ENCODE peak calls at places on chromosomes 2 and 18, in seven cellular contexts. One of them, this sample, is unnamed.

GRCh38 chr18:27871731-27872130 is 305.2 kb downstream of the CDH2 start:
- DNase-seq in upper lobe of left lung: no peak
- DNase-seq in uterus: no peak
- DNase-seq in ovary: no peak
- DNase-seq in K562: no peak
- DNase-seq in IMR-90: no peak
- DNase-seq in stomach: no peak
- DNase-seq in this sample: no peak

GRCh38 chr2:69104281-69104680 is 91.3 kb downstream of the ANTXR1 start:
- DNase-seq in IMR-90: no peak
- DNase-seq in stomach: no peak
- DNase-seq in ovary: peak; percentile 54
- DNase-seq in uterus: peak; percentile 55
- DNase-seq in K562: no peak
- DNase-seq in upper lobe of left lung: no peak
- DNase-seq in this sample: no peak

GRCh38 chr18:73340135-73340934 is 472.5 kb upstream of the NETO1 start:
- DNase-seq in IMR-90: peak; percentile 48
- DNase-seq in upper lobe of left lung: no peak
- DNase-seq in stomach: no peak
- DNase-seq in uterus: no peak
- DNase-seq in K562: no peak
- DNase-seq in ovary: no peak
- DNase-seq in this sample: no peak

GRCh38 chr2:221671515-221671914 is 99.4 kb upstream of the EPHA4 start:
- DNase-seq in IMR-90: peak; percentile 59
- DNase-seq in uterus: no peak
- DNase-seq in ovary: no peak
- DNase-seq in K562: no peak
- DNase-seq in stomach: no peak
- DNase-seq in upper lobe of left lung: no peak
- DNase-seq in this sample: no peak

GRCh38 chr2:218311908-218312756 is 19.8 kb upstream of the TMBIM1 start:
- DNase-seq in upper lobe of left lung: no peak
- DNase-seq in ovary: no peak
- DNase-seq in uterus: no peak
- DNase-seq in IMR-90: no peak
- DNase-seq in stomach: peak; percentile 79
- DNase-seq in K562: no peak
- DNase-seq in this sample: no peak

GRCh38 chr2:149075868-149076267 is 37.4 kb downstream of the LYPD6B start:
- DNase-seq in stomach: no peak
- DNase-seq in IMR-90: no peak
- DNase-seq in K562: no peak
- DNase-seq in upper lobe of left lung: no peak
- DNase-seq in uterus: no peak
- DNase-seq in ovary: no peak
- DNase-seq in this sample: no peak

GRCh38 chr18:13381907-13382682 is 163.5 kb downstream of the LDLRAD4 start:
- DNase-seq in IMR-90: peak; percentile 21
- DNase-seq in K562: no peak
- DNase-seq in stomach: peak; percentile 60
- DNase-seq in upper lobe of left lung: peak; percentile 66
- DNase-seq in uterus: peak; percentile 73
- DNase-seq in ovary: peak; percentile 18
- DNase-seq in this sample: no peak

GRCh38 chr2:240508832-240509545 is 48.8 kb downstream of the ANKMY1 start:
- DNase-seq in IMR-90: no peak
- DNase-seq in uterus: no peak
- DNase-seq in ovary: no peak
- DNase-seq in K562: no peak
- DNase-seq in stomach: no peak
- DNase-seq in upper lobe of left lung: peak; percentile 9
- DNase-seq in this sample: peak; percentile 64

GRCh38 chr2:231360401-231360800 is 35.1 kb upstream of the B3GNT7 start:
- DNase-seq in upper lobe of left lung: no peak
- DNase-seq in K562: no peak
- DNase-seq in ovary: no peak
- DNase-seq in stomach: peak; percentile 55
- DNase-seq in uterus: no peak
- DNase-seq in IMR-90: no peak
- DNase-seq in this sample: no peak

GRCh38 chr2:171924170-171924942 is 2.1 kb downstream of the HAT1 start:
- DNase-seq in IMR-90: no peak
- DNase-seq in upper lobe of left lung: no peak
- DNase-seq in stomach: no peak
- DNase-seq in K562: no peak
- DNase-seq in ovary: no peak
- DNase-seq in uterus: no peak
- DNase-seq in this sample: no peak

GRCh38 chr2:171921970-171922229 is 361 bp upstream of the HAT1 start:
- DNase-seq in K562: no peak
- DNase-seq in IMR-90: no peak
- DNase-seq in upper lobe of left lung: no peak
- DNase-seq in ovary: no peak
- DNase-seq in stomach: no peak
- DNase-seq in uterus: no peak
- DNase-seq in this sample: no peak

GRCh38 chr2:171923206-171923605 is 945 bp downstream of the HAT1 start:
- DNase-seq in IMR-90: peak; percentile 38
- DNase-seq in K562: no peak
- DNase-seq in uterus: no peak
- DNase-seq in upper lobe of left lung: no peak
- DNase-seq in ovary: no peak
- DNase-seq in stomach: peak; percentile 28
- DNase-seq in this sample: no peak

GRCh38 chr2:171919453-171919852 is 2.8 kb upstream of the HAT1 start:
- DNase-seq in upper lobe of left lung: no peak
- DNase-seq in ovary: no peak
- DNase-seq in stomach: no peak
- DNase-seq in uterus: no peak
- DNase-seq in IMR-90: no peak
- DNase-seq in K562: no peak
- DNase-seq in this sample: no peak

GRCh38 chr2:171922230-171923022 is at the start of gene HAT1:
- DNase-seq in K562: peak; percentile 98
- DNase-seq in uterus: peak; percentile 98
- DNase-seq in upper lobe of left lung: peak; percentile 97
- DNase-seq in IMR-90: peak; percentile 98
- DNase-seq in ovary: peak; percentile 97
- DNase-seq in stomach: peak; percentile 99
- DNase-seq in this sample: peak; percentile 99
- TF ChIP-seq POLR2A in K562: peak; percentile 93
- TF ChIP-seq POLR2A in uterus: peak; percentile 70
- TF ChIP-seq POLR2A in upper lobe of left lung: peak; percentile 72
- TF ChIP-seq POLR2A in IMR-90: peak; percentile 74
- TF ChIP-seq POLR2A in ovary: peak; percentile 75
- TF ChIP-seq POLR2A in stomach: no peak
- TF ChIP-seq POLR2A in this sample: no peak

GRCh38 chr18:9139400-9140039 is 2.9 kb downstream of the ANKRD12 start:
- DNase-seq in uterus: no peak
- DNase-seq in K562: no peak
- DNase-seq in IMR-90: no peak
- DNase-seq in ovary: no peak
- DNase-seq in stomach: no peak
- DNase-seq in upper lobe of left lung: no peak
- DNase-seq in this sample: no peak

GRCh38 chr18:9135912-9136314 is 668 bp upstream of the ANKRD12 start:
- DNase-seq in K562: peak; percentile 71
- DNase-seq in stomach: no peak
- DNase-seq in uterus: no peak
- DNase-seq in upper lobe of left lung: no peak
- DNase-seq in ovary: no peak
- DNase-seq in IMR-90: peak; percentile 19
- DNase-seq in this sample: no peak

GRCh38 chr18:9137168-9138066 is 836 bp downstream of the ANKRD12 start:
- DNase-seq in K562: peak; percentile 86
- DNase-seq in IMR-90: peak; percentile 95
- DNase-seq in ovary: peak; percentile 61
- DNase-seq in uterus: peak; percentile 68
- DNase-seq in upper lobe of left lung: peak; percentile 63
- DNase-seq in stomach: peak; percentile 66
- DNase-seq in this sample: no peak

GRCh38 chr18:9135081-9135911 is 1.3 kb upstream of the ANKRD12 start:
- DNase-seq in IMR-90: no peak
- DNase-seq in K562: no peak
- DNase-seq in uterus: no peak
- DNase-seq in stomach: no peak
- DNase-seq in ovary: no peak
- DNase-seq in upper lobe of left lung: no peak
- DNase-seq in this sample: no peak

DNA sequence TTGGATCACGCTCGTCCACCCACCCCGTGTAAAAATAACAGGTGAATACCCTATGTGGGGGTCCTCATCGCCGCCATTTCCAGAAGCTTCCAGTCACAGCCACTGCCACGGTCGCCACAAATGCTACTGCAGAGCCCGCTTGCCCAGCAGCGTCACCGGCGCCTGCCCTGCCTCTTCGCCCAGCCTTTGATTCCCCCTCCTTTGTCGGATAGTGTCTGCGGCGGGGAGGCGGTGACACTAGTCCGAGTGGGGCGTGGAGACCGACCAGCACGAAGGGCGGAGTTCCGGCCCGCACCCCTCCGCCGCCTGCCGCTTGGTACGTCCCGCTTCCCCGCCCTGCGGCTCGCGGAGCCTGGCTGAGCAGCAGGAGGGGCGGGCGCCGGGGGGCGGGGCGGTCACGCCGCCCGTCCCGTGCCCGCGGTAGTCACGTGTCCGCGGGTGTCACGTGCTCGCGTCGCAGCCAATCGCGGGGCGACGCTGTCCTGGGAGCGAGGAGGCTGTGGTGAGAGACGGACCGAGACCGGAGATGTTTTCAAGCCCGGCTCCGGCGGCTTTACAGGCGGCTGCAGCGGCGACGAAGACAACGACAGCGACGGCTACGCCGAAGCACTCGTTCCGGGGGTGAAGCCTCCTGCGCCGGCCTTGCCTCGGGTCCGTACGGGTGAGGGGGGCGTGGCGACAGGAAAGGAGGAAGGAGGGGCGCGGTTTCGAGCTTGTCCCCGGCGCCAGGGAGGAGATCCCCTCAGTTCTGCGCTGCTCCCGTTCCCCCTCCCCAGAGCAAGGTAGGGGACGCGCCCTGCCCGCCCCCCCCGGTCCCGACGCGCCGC is at the start of gene ANKRD12:
- DNase-seq in K562: peak; percentile 98
- DNase-seq in ovary: peak; percentile 94
- DNase-seq in stomach: peak; percentile 98
- DNase-seq in uterus: peak; percentile 97
- DNase-seq in IMR-90: peak; percentile 96
- DNase-seq in upper lobe of left lung: peak; percentile 98
- DNase-seq in this sample: peak; percentile 99
- TF ChIP-seq POLR2A in K562: peak; percentile 82
- TF ChIP-seq POLR2A in ovary: peak; percentile 91
- TF ChIP-seq POLR2A in stomach: no peak
- TF ChIP-seq POLR2A in uterus: peak; percentile 71
- TF ChIP-seq POLR2A in IMR-90: peak; percentile 93
- TF ChIP-seq POLR2A in upper lobe of left lung: peak; percentile 90
- TF ChIP-seq POLR2A in this sample: peak; percentile 86

GRCh38 chr2:26185304-26185928 is 12.5 kb downstream of the GAREM2 start:
- DNase-seq in IMR-90: no peak
- DNase-seq in stomach: no peak
- DNase-seq in K562: no peak
- DNase-seq in ovary: no peak
- DNase-seq in uterus: no peak
- DNase-seq in upper lobe of left lung: no peak
- DNase-seq in this sample: no peak

GRCh38 chr2:26186371-26186770 is 13.5 kb downstream of the GAREM2 start:
- DNase-seq in stomach: no peak
- DNase-seq in IMR-90: no peak
- DNase-seq in uterus: no peak
- DNase-seq in ovary: no peak
- DNase-seq in K562: no peak
- DNase-seq in upper lobe of left lung: no peak
- DNase-seq in this sample: no peak

GRCh38 chr2:26184086-26184485 is 11.2 kb downstream of the GAREM2 start:
- DNase-seq in K562: no peak
- DNase-seq in uterus: no peak
- DNase-seq in IMR-90: no peak
- DNase-seq in ovary: no peak
- DNase-seq in stomach: no peak
- DNase-seq in upper lobe of left lung: no peak
- DNase-seq in this sample: no peak

GRCh38 chr2:26185954-26186353 is 13.1 kb downstream of the GAREM2 start:
- DNase-seq in IMR-90: no peak
- DNase-seq in upper lobe of left lung: no peak
- DNase-seq in uterus: no peak
- DNase-seq in stomach: no peak
- DNase-seq in K562: no peak
- DNase-seq in ovary: no peak
- DNase-seq in this sample: no peak

GRCh38 chr2:26184555-26185303 is 11.8 kb downstream of the GAREM2 start:
- DNase-seq in IMR-90: peak; percentile 78
- DNase-seq in K562: peak; percentile 88
- DNase-seq in ovary: peak; percentile 83
- DNase-seq in stomach: peak; percentile 84
- DNase-seq in uterus: peak; percentile 90
- DNase-seq in upper lobe of left lung: peak; percentile 82
- DNase-seq in this sample: no peak
- TF ChIP-seq POLR2A in IMR-90: no peak
- TF ChIP-seq POLR2A in K562: no peak
- TF ChIP-seq POLR2A in ovary: peak; percentile 32
- TF ChIP-seq POLR2A in stomach: no peak
- TF ChIP-seq POLR2A in uterus: no peak
- TF ChIP-seq POLR2A in upper lobe of left lung: no peak
- TF ChIP-seq POLR2A in this sample: no peak

GRCh38 chr2:100289020-100289419 is 33.3 kb downstream of the LONRF2 start:
- DNase-seq in ovary: no peak
- DNase-seq in uterus: no peak
- DNase-seq in IMR-90: no peak
- DNase-seq in K562: no peak
- DNase-seq in stomach: no peak
- DNase-seq in upper lobe of left lung: no peak
- DNase-seq in this sample: no peak

GRCh38 chr2:100283724-100284501 is 38.4 kb downstream of the LONRF2 start:
- DNase-seq in IMR-90: no peak
- DNase-seq in uterus: no peak
- DNase-seq in K562: peak; percentile 45
- DNase-seq in stomach: no peak
- DNase-seq in ovary: no peak
- DNase-seq in upper lobe of left lung: no peak
- DNase-seq in this sample: peak; percentile 75

GRCh38 chr2:100286318-100286717 is 36.0 kb downstream of the LONRF2 start:
- DNase-seq in IMR-90: no peak
- DNase-seq in upper lobe of left lung: no peak
- DNase-seq in K562: no peak
- DNase-seq in uterus: no peak
- DNase-seq in ovary: no peak
- DNase-seq in stomach: no peak
- DNase-seq in this sample: no peak

GRCh38 chr2:100285011-100285410 is 37.3 kb downstream of the LONRF2 start:
- DNase-seq in IMR-90: no peak
- DNase-seq in ovary: no peak
- DNase-seq in upper lobe of left lung: no peak
- DNase-seq in uterus: no peak
- DNase-seq in K562: peak; percentile 68
- DNase-seq in stomach: no peak
- DNase-seq in this sample: no peak

DNA sequence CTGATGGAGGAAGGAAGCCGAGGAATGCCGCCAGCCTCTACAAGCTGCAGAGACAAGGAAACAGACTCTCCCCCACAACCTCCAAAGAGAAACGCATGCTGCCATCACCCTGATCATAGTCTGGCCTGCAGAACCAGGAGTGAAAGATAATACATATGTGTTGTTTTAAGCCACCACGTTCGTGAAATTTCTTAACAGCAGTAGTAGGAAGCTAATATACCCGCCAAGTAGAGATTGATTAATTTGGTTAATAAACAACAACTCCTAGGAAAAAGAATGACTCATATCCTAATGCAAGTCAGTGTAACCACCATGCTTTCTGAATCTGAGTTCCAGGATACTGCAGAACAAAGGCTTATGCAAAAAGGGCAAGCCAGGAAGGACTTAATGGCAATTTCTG is 36.6 kb downstream of the LONRF2 start:
- DNase-seq in K562: no peak
- DNase-seq in uterus: peak; percentile 63
- DNase-seq in IMR-90: peak; percentile 83
- DNase-seq in stomach: no peak
- DNase-seq in ovary: no peak
- DNase-seq in upper lobe of left lung: no peak
- DNase-seq in this sample: no peak
- TF ChIP-seq POLR2A in K562: no peak
- TF ChIP-seq POLR2A in uterus: no peak
- TF ChIP-seq POLR2A in IMR-90: no peak
- TF ChIP-seq POLR2A in stomach: no peak
- TF ChIP-seq POLR2A in ovary: no peak
- TF ChIP-seq POLR2A in upper lobe of left lung: no peak
- TF ChIP-seq POLR2A in this sample: no peak

This sample was measured in esophagus muscularis mucosa.